ENCODE peak calls at places on chromosomes 6 and 20, in five cellular contexts. J, U, N, F and P are unnamed samples.

GRCh38 chr6:17986656-17987575 is 519 bp downstream of the KIF13A start:
- DNase-seq in J (peak), U (peak), N (peak), F (no peak), P (peak)

GRCh38 chr6:148497256-148497655 is 154.6 kb downstream of the SASH1 start:
- DNase-seq in J (no peak), U (no peak), N (peak), F (peak), P (peak)

GRCh38 chr20:52171025-52171424 is 20.6 kb downstream of the ZFP64 start:
- DNase-seq in J (no peak), U (no peak), N (no peak), F (no peak), P (no peak)

GRCh38 chr6:1230689-1231605 is 81.0 kb upstream of the FOXQ1 start:
- DNase-seq in J (no peak), U (no peak), N (no peak), F (no peak), P (no peak)

GRCh38 chr20:50518270-50518721 is 8.1 kb downstream of the PTPN1 start:
- DNase-seq in J (no peak), U (no peak), N (peak), F (no peak), P (peak)

GRCh38 chr20:41501376-41501775 is 116.8 kb downstream of the CHD6 start:
- DNase-seq in J (no peak), U (no peak), N (no peak), F (no peak), P (no peak)

GRCh38 chr20:56171087-56172012 is 77.2 kb upstream of the MC3R start:
- DNase-seq in J (no peak), U (no peak), N (no peak), F (no peak), P (no peak)

GRCh38 chr6:170293881-170294755 is 3.2 kb upstream of the DLL1 start:
- DNase-seq in J (no peak), U (no peak), N (no peak), F (no peak), P (no peak)

GRCh38 chr6:17226269-17226668 is 54.9 kb upstream of the RBM24 start:
- DNase-seq in J (no peak), U (no peak), N (no peak), F (no peak), P (no peak)

GRCh38 chr6:28981391-28981832 is 23.7 kb downstream of the ZNF311 start:
- DNase-seq in J (no peak), U (peak), N (peak), F (no peak), P (peak)

GRCh38 chr6:38142178-38142902 is 322.8 kb downstream of the ZFAND3 start:
- DNase-seq in J (no peak), U (no peak), N (no peak), F (no peak), P (no peak)

GRCh38 chr6:135358251-135358821 is 139.2 kb downstream of the AHI1 start:
- DNase-seq in J (no peak), U (peak), N (peak), F (no peak), P (peak)

GRCh38 chr6:149782337-149782736 is 32.8 kb downstream of the PCMT1 start:
- DNase-seq in J (no peak), U (no peak), N (no peak), F (no peak), P (no peak)

GRCh38 chr6:4402477-4402976 is 267.2 kb upstream of the ECI2 start:
- DNase-seq in J (no peak), U (peak), N (peak), F (no peak), P (peak)

GRCh38 chr6:140609321-140609720 is 1234.9 kb upstream of the CITED2 start:
- DNase-seq in J (no peak), U (no peak), N (no peak), F (no peak), P (no peak)

GRCh38 chr6:72650081-72650745 is 28.3 kb downstream of the KCNQ5 start:
- DNase-seq in J (no peak), U (no peak), N (no peak), F (no peak), P (no peak)

GRCh38 chr20:31823360-31824124 is 4.4 kb downstream of the MYLK2 start:
- DNase-seq in J (no peak), U (no peak), N (no peak), F (no peak), P (no peak)

GRCh38 chr6:43951063-43951755 is 176.0 kb downstream of the MRPL14 start:
- DNase-seq in J (peak), U (peak), N (no peak), F (no peak), P (peak)

GRCh38 chr20:62685781-62686555 is 22.7 kb upstream of the NTSR1 start:
- DNase-seq in J (no peak), U (no peak), N (no peak), F (no peak), P (peak)

GRCh38 chr20:43961116-43961515 is 46.5 kb downstream of the TOX2 start:
- DNase-seq in J (no peak), U (no peak), N (no peak), F (no peak), P (no peak)

GRCh38 chr6:115287467-115287866 is 773.2 kb downstream of the FRK start:
- DNase-seq in J (no peak), U (no peak), N (no peak), F (no peak), P (no peak)

GRCh38 chr6:94350833-94351232 is 931.5 kb upstream of the EPHA7 start:
- DNase-seq in J (no peak), U (no peak), N (no peak), F (no peak), P (no peak)

GRCh38 chr6:15106958-15107643 is 138.8 kb upstream of the JARID2 start:
- DNase-seq in J (no peak), U (no peak), N (no peak), F (no peak), P (no peak)

GRCh38 chr6:45445364-45445748 is 67.6 kb upstream of the SUPT3H start:
- DNase-seq in J (no peak), U (no peak), N (no peak), F (no peak), P (peak)

GRCh38 chr6:150631283-150631981 is 31.7 kb downstream of the PLEKHG1 start:
- DNase-seq in J (no peak), U (no peak), N (no peak), F (no peak), P (no peak)

GRCh38 chr20:38222231-38222922 is 38.2 kb downstream of the KIAA1755 start:
- DNase-seq in J (peak), U (peak), N (peak), F (no peak), P (peak)

GRCh38 chr6:28380381-28380780 is 19.2 kb downstream of the ZSCAN12 start:
- DNase-seq in J (no peak), U (no peak), N (no peak), F (no peak), P (no peak)

GRCh38 chr6:52540286-52540902 is 36.5 kb downstream of the TRAM2 start:
- DNase-seq in J (no peak), U (no peak), N (peak), F (no peak), P (no peak)

GRCh38 chr6:101401792-101402617 is 8.5 kb downstream of the GRIK2 start:
- DNase-seq in J (peak), U (peak), N (no peak), F (no peak), P (peak)

GRCh38 chr20:48260370-48260769 is 475.1 kb upstream of the SULF2 start:
- DNase-seq in J (no peak), U (no peak), N (no peak), F (no peak), P (no peak)

GRCh38 chr6:143290206-143290605 is 160.3 kb downstream of the ADAT2 start:
- DNase-seq in J (no peak), U (no peak), N (no peak), F (peak), P (no peak)

GRCh38 chr6:143141442-143141841 is 80.8 kb downstream of the AIG1 start:
- DNase-seq in J (no peak), U (peak), N (no peak), F (no peak), P (no peak)

GRCh38 chr6:81769834-81770233 is 17.4 kb upstream of the TENT5A start:
- DNase-seq in J (no peak), U (peak), N (no peak), F (no peak), P (no peak)

GRCh38 chr6:17057322-17057721 is 44.5 kb upstream of the STMND1 start:
- DNase-seq in J (no peak), U (no peak), N (peak), F (no peak), P (peak)

GRCh38 chr6:134175532-134176282 is 123.3 kb upstream of the SLC2A12 start:
- DNase-seq in J (no peak), U (peak), N (peak), F (peak), P (peak)

GRCh38 chr20:8790442-8791074 is 278.3 kb upstream of the PLCB4 start:
- DNase-seq in J (peak), U (peak), N (peak), F (no peak), P (peak)

GRCh38 chr6:137967689-137968467 is 100.8 kb downstream of the TNFAIP3 start:
- DNase-seq in J (no peak), U (peak), N (no peak), F (no peak), P (peak)

GRCh38 chr6:83114164-83114563 is 46.7 kb downstream of the DOP1A start:
- DNase-seq in J (no peak), U (no peak), N (no peak), F (no peak), P (peak)

GRCh38 chr6:41702089-41702745 is 33.2 kb downstream of the TFEB start:
- DNase-seq in J (no peak), U (no peak), N (no peak), F (no peak), P (no peak)